ENCODE peak calls at places on chromosomes 11 and 22, in seven cellular contexts. O is GF-D8; B is NCI-H1092; X is DMS153; N is activated CD4-positive, alpha-beta T cell treated with anti-CD3 and anti-CD28 coated beads for 24 hours; H is activated naive CD4-positive, alpha-beta T cell treated with anti-CD3 and anti-CD28 coated beads for 36 hours; S is GM12865. E is an unnamed sample.

GRCh38 chr11:65920035-65920802 is 993 bp downstream of the DRAP1 start:
- DNase-seq in O (no peak), B (no peak), X (no peak), N (no peak), H (no peak), S (no peak), E (no peak)

GRCh38 chr22:21940521-21940920 is 12.1 kb downstream of the PPM1F start:
- DNase-seq in O (peak; percentile 28), B (no peak), X (no peak), N (no peak), H (no peak), S (no peak), E (no peak)

GRCh38 chr22:46079093-46079860 is 71.0 kb upstream of the PPARA start:
- DNase-seq in O (no peak), B (no peak), X (no peak), N (no peak), H (no peak), S (no peak), E (no peak)

GRCh38 chr22:41848468-41848867 is 15.6 kb downstream of the SREBF2 start:
- DNase-seq in O (peak; percentile 83), B (no peak), X (no peak), N (no peak), H (no peak), S (peak; percentile 50), E (no peak)

GRCh38 chr11:62958547-62959071 is 26.2 kb downstream of the SLC22A6 start:
- DNase-seq in O (no peak), B (no peak), X (peak; percentile 9), N (no peak), H (no peak), S (no peak), E (no peak)

GRCh38 chr11:11311169-11311568 is 41.9 kb downstream of the CSNK2A3 start:
- DNase-seq in O (peak; percentile 41), B (no peak), X (no peak), N (no peak), H (peak; percentile 8), S (peak; percentile 41), E (no peak)

GRCh38 chr22:40019681-40020080 is 24.9 kb downstream of the FAM83F start:
- DNase-seq in O (no peak), B (no peak), X (no peak), N (no peak), H (no peak), S (no peak), E (no peak)

GRCh38 chr22:33975841-33976240 is 55.6 kb upstream of the LARGE1 start:
- DNase-seq in O (no peak), B (no peak), X (no peak), N (no peak), H (no peak), S (no peak), E (no peak)

GRCh38 chr11:109508185-109508584 is 86.2 kb downstream of the C11orf87 start:
- DNase-seq in O (no peak), B (no peak), X (no peak), N (no peak), H (no peak), S (no peak), E (peak; percentile 72)

GRCh38 chr11:17985517-17985916 is 27.3 kb downstream of the SERGEF start:
- DNase-seq in O (no peak), B (no peak), X (no peak), N (no peak), H (no peak), S (no peak), E (no peak)

GRCh38 chr11:102762414-102762813 is 18.0 kb downstream of the MMP10 start:
- DNase-seq in O (no peak), B (no peak), X (no peak), N (no peak), H (no peak), S (no peak), E (no peak)

GRCh38 chr11:11973361-11973800 is 35.0 kb downstream of the DKK3 start:
- DNase-seq in O (no peak), B (no peak), X (no peak), N (no peak), H (no peak), S (no peak), E (no peak)

GRCh38 chr11:15166204-15166603 is 51.5 kb downstream of the INSC start:
- DNase-seq in O (no peak), B (no peak), X (no peak), N (no peak), H (no peak), S (no peak), E (no peak)

GRCh38 chr11:76666408-76666807 is 4.1 kb downstream of the LRRC32 start:
- DNase-seq in O (no peak), B (no peak), X (no peak), N (no peak), H (no peak), S (peak; percentile 80), E (no peak)

GRCh38 chr22:28930357-28931007 is 47.1 kb downstream of the ZNRF3 start:
- DNase-seq in O (no peak), B (peak; percentile 13), X (peak; percentile 21), N (no peak), H (no peak), S (no peak), E (no peak)

GRCh38 chr22:49600452-49600847 is 227.2 kb downstream of the BRD1 start:
- DNase-seq in O (no peak), B (no peak), X (no peak), N (no peak), H (no peak), S (no peak), E (no peak)

GRCh38 chr11:125075900-125076317 is 12.8 kb downstream of the SLC37A2 start:
- DNase-seq in O (no peak), B (no peak), X (no peak), N (no peak), H (no peak), S (no peak), E (no peak)

GRCh38 chr22:29477919-29478318 is 2.1 kb upstream of the NEFH start:
- DNase-seq in O (no peak), B (no peak), X (peak; percentile 36), N (no peak), H (no peak), S (no peak), E (no peak)

GRCh38 chr11:65419773-65420481 is 2.7 kb upstream of the NEAT1 start:
- DNase-seq in O (peak; percentile 85), B (no peak), X (peak; percentile 79), N (no peak), H (peak; percentile 87), S (peak; percentile 85), E (no peak)

GRCh38 chr22:32868928-32869327 is 67.4 kb downstream of the TIMP3 start:
- DNase-seq in O (no peak), B (no peak), X (no peak), N (no peak), H (no peak), S (no peak), E (no peak)

GRCh38 chr11:121895919-121896318 is 220.1 kb downstream of the BLID start:
- DNase-seq in O (no peak), B (no peak), X (no peak), N (no peak), H (no peak), S (no peak), E (no peak)

E was measured in NCI-H1930.